ENCODE peak calls at places on chromosomes 1 and 21, in eight cellular contexts. B is stimulated activated CD4-positive, alpha-beta T cell treated with anti-CD3 and anti-CD28 coated beads, Interleukin-2, amount 100 ng/mL, for 24 hours; G is NCI-H1436 treated with DMSO at 0.1 percent for 48 hours; E is glomerular endothelial cell; V is pancreas; Y is Calu3; C is BJ; U is EH. R is an unnamed sample.

GRCh38 chr1:61093525-61094137 is 11.3 kb downstream of the NFIA start:
- DNase-seq in Y (no peak), C (no peak), G (no peak), E (no peak), U (no peak), V (no peak), B (no peak), R (no peak)

GRCh38 chr21:34534522-34534921 is 22.5 kb upstream of the KCNE1 start:
- DNase-seq in Y (no peak), U (peak; percentile 89), B (no peak), V (no peak), G (no peak), C (no peak), E (no peak), R (no peak)

GRCh38 chr1:24594328-24594598 is 38.4 kb downstream of the NCMAP start:
- DNase-seq in U (no peak), B (no peak), C (no peak), V (no peak), Y (peak; percentile 37), E (no peak), G (no peak), R (no peak)

GRCh38 chr1:204623894-204624361 is 61.6 kb downstream of the LRRN2 start:
- DNase-seq in C (no peak), V (no peak), Y (peak; percentile 55), U (no peak), G (peak; percentile 13), B (no peak), E (no peak), R (no peak)

GRCh38 chr1:169874229-169874628 is 19.5 kb downstream of the SCYL3 start:
- DNase-seq in U (peak; percentile 95), Y (no peak), E (no peak), G (no peak), C (peak; percentile 80), B (no peak), V (no peak), R (no peak)

GRCh38 chr1:169368406-169368769 is 393 bp downstream of the BLZF1 start:
- DNase-seq in C (no peak), E (peak; percentile 14), V (no peak), B (no peak), G (no peak), U (no peak), Y (no peak), R (no peak)

GRCh38 chr1:65979145-65979544 is 186.4 kb downstream of the PDE4B start:
- DNase-seq in B (no peak), Y (peak; percentile 53), U (no peak), G (no peak), C (no peak), V (no peak), E (no peak), R (no peak)

GRCh38 chr1:111190931-111191451 is 9.5 kb downstream of the DENND2D start:
- DNase-seq in V (no peak), E (no peak), G (no peak), U (no peak), B (no peak), C (no peak), Y (no peak), R (no peak)

GRCh38 chr1:6962390-6962955 is 177.2 kb downstream of the CAMTA1 start:
- DNase-seq in E (no peak), U (no peak), C (no peak), V (peak; percentile 57), B (peak; percentile 75), Y (peak; percentile 3), G (no peak), R (peak; percentile 28)

GRCh38 chr1:12562955-12563576 is 54.9 kb downstream of the DHRS3 start:
- DNase-seq in C (no peak), Y (no peak), U (no peak), G (no peak), B (no peak), E (no peak), V (peak; percentile 3), R (no peak)

GRCh38 chr1:4965346-4965726 is 310.9 kb downstream of the AJAP1 start:
- DNase-seq in Y (no peak), U (no peak), B (no peak), G (no peak), E (no peak), C (no peak), V (no peak), R (no peak)

GRCh38 chr1:233671286-233671685 is 57.4 kb downstream of the KCNK1 start:
- DNase-seq in E (no peak), G (no peak), V (no peak), Y (no peak), B (no peak), U (no peak), C (no peak), R (no peak)

GRCh38 chr21:41614456-41615010 is 106.6 kb upstream of the TMPRSS2 start:
- DNase-seq in C (no peak), E (no peak), V (no peak), U (no peak), B (no peak), Y (no peak), G (no peak), R (no peak)

GRCh38 chr1:35832515-35832914 is 24.7 kb downstream of the AGO4 start:
- DNase-seq in G (no peak), C (no peak), Y (no peak), E (no peak), B (no peak), U (no peak), V (no peak), R (no peak)

GRCh38 chr1:235617808-235618207 is 31.8 kb downstream of the GNG4 start:
- DNase-seq in Y (no peak), U (peak; percentile 89), E (no peak), G (no peak), C (no peak), V (no peak), B (no peak), R (no peak)

GRCh38 chr21:31334648-31335121 is 9.4 kb downstream of the TIAM1 start:
- DNase-seq in V (no peak), G (no peak), Y (no peak), C (no peak), U (no peak), E (no peak), B (no peak), R (no peak)

GRCh38 chr21:33976082-33976979 is 60.7 kb upstream of the ATP5PO start:
- DNase-seq in C (peak; percentile 94), E (no peak), B (peak; percentile 61), V (no peak), Y (peak; percentile 16), U (peak; percentile 96), G (no peak), R (peak; percentile 32)

GRCh38 chr21:46150491-46151121 is 4.8 kb downstream of the FTCD start:
- DNase-seq in U (no peak), V (peak; percentile 14), E (no peak), G (no peak), Y (no peak), B (no peak), C (no peak), R (no peak)

GRCh38 chr1:164836614-164837018 is 277.6 kb downstream of the PBX1 start:
- DNase-seq in B (no peak), V (no peak), C (no peak), Y (no peak), G (peak; percentile 89), U (no peak), E (no peak), R (no peak)

GRCh38 chr1:171468120-171468790 is 17.1 kb upstream of the PRRC2C start:
- DNase-seq in C (no peak), G (no peak), V (no peak), U (peak; percentile 62), B (no peak), Y (no peak), E (no peak), R (no peak)

GRCh38 chr21:37039434-37040075 is 33.1 kb downstream of the RIPPLY3 start:
- DNase-seq in Y (no peak), B (no peak), U (no peak), G (no peak), V (no peak), C (no peak), E (no peak), R (no peak)

GRCh38 chr1:25447547-25447946 is 16.9 kb downstream of the MACO1 start:
- DNase-seq in E (no peak), U (no peak), G (no peak), B (no peak), Y (no peak), V (no peak), C (no peak), R (peak; percentile 21)

GRCh38 chr1:110634455-110635281 is 28.5 kb upstream of the KCNA2 start:
- DNase-seq in V (peak; percentile 94), B (peak; percentile 79), U (peak; percentile 39), Y (peak; percentile 66), G (no peak), C (no peak), E (no peak), R (peak; percentile 59)

GRCh38 chr1:60245371-60245770 is 171.8 kb upstream of the C1orf87 start:
- DNase-seq in U (no peak), Y (no peak), G (no peak), E (no peak), B (no peak), C (no peak), V (no peak), R (no peak)

GRCh38 chr1:143698016-143698415 is 273.8 kb downstream of the FAM72C start:
- DNase-seq in G (no peak), V (peak; percentile 42), C (no peak), U (peak; percentile 25), B (peak; percentile 55), E (no peak), Y (peak; percentile 86), R (no peak)

GRCh38 chr1:117930484-117930883 is 945 bp downstream of the WDR3 start:
- DNase-seq in E (no peak), V (no peak), U (peak; percentile 7), G (no peak), B (no peak), C (no peak), Y (no peak), R (no peak)

GRCh38 chr1:218473527-218473926 is 128.4 kb downstream of the TGFB2 start:
- DNase-seq in C (no peak), E (no peak), G (no peak), V (no peak), Y (no peak), B (no peak), U (peak; percentile 80), R (no peak)

GRCh38 chr1:81681570-81681969 is 119.2 kb upstream of the ADGRL2 start:
- DNase-seq in Y (peak; percentile 43), V (peak; percentile 24), G (no peak), B (no peak), E (no peak), C (no peak), U (peak; percentile 51), R (no peak)

GRCh38 chr1:152061952-152062351 is 25.1 kb upstream of the S100A11 start:
- DNase-seq in V (no peak), B (no peak), U (peak; percentile 4), G (no peak), Y (no peak), C (no peak), E (no peak), R (no peak)

GRCh38 chr1:27536767-27537166 is 46.8 kb upstream of the WASF2 start:
- DNase-seq in B (no peak), G (no peak), Y (no peak), E (no peak), V (no peak), C (no peak), U (peak; percentile 92), R (no peak)

GRCh38 chr1:22689505-22689904 is 21.1 kb upstream of the EPHB2 start:
- DNase-seq in C (peak; percentile 69), E (no peak), G (no peak), B (no peak), V (no peak), Y (no peak), U (peak; percentile 93), R (no peak)

GRCh38 chr1:58438468-58438867 is 108.1 kb downstream of the OMA1 start:
- DNase-seq in C (no peak), V (no peak), U (no peak), E (no peak), Y (no peak), B (no peak), G (no peak), R (no peak)

GRCh38 chr1:27180037-27180436 is 25.1 kb upstream of the SLC9A1 start:
- DNase-seq in E (no peak), B (no peak), V (no peak), G (no peak), Y (no peak), U (no peak), C (no peak), R (no peak)

GRCh38 chr1:4653328-4653660 is 1.1 kb upstream of the AJAP1 start:
- DNase-seq in B (no peak), Y (no peak), E (no peak), G (no peak), U (no peak), C (no peak), V (peak; percentile 28), R (no peak)